ENCODE peak calls at places on chromosomes 13 and 19, in ten cellular contexts. B is foreskin fibroblast; P is effector memory CD4-positive, alpha-beta T cell; A is neural progenitor cell; O is ovary; N is cardiac fibroblast; Q is AG10803; G is tibial nerve; U is neuronal stem cell; K is aorta. J is an unnamed sample.

GRCh38 chr19:45104658-45105384 is 11.8 kb downstream of the PPP1R37 start:
- DNase-seq in G (no peak), Q (no peak), B (no peak), N (no peak), A (no peak), U (no peak), P (no peak), O (no peak), K (no peak), J (peak)

GRCh38 chr19:18417250-18418033 is 1.8 kb upstream of the SSBP4 start:
- DNase-seq in K (peak), G (peak), A (peak), O (peak), B (peak), Q (peak), N (peak), U (peak), P (no peak), J (no peak)

GRCh38 chr13:42355118-42355840 is 83.3 kb downstream of the AKAP11 start:
- DNase-seq in Q (no peak), O (no peak), N (no peak), A (peak), G (no peak), K (no peak), B (no peak), P (peak), U (no peak), J (no peak)

GRCh38 chr13:109922518-109922917 is 136.1 kb upstream of the IRS2 start:
- DNase-seq in U (no peak), G (no peak), B (no peak), K (no peak), Q (no peak), A (no peak), O (no peak), N (peak), P (no peak), J (peak)

GRCh38 chr13:24148414-24149305 is 11.9 kb upstream of the SPATA13 start:
- DNase-seq in U (no peak), N (peak), B (peak), P (no peak), O (no peak), Q (peak), A (no peak), G (no peak), K (no peak), J (peak)

GRCh38 chr13:51435002-51435578 is 17.7 kb downstream of the INTS6 start:
- DNase-seq in N (peak), G (no peak), Q (peak), A (no peak), P (no peak), U (no peak), O (no peak), B (no peak), K (no peak), J (no peak)

GRCh38 chr19:42038675-42039074 is 31.3 kb downstream of the GRIK5 start:
- DNase-seq in U (no peak), K (no peak), P (no peak), A (no peak), N (no peak), G (no peak), Q (peak), O (no peak), B (no peak), J (no peak)

GRCh38 chr19:28705008-28705407 is 507.9 kb downstream of the UQCRFS1 start:
- DNase-seq in P (no peak), G (no peak), A (peak), U (no peak), O (no peak), N (peak), Q (peak), K (no peak), B (peak), J (peak)

GRCh38 chr13:25541434-25542123 is 169.8 kb downstream of the ATP8A2 start:
- DNase-seq in P (no peak), U (no peak), G (no peak), Q (no peak), O (no peak), A (no peak), N (no peak), K (no peak), B (no peak), J (no peak)

GRCh38 chr19:31515931-31516330 is 166.7 kb upstream of the TSHZ3 start:
- DNase-seq in G (no peak), A (no peak), N (peak), O (no peak), B (peak), P (no peak), Q (peak), K (no peak), U (no peak), J (no peak)

GRCh38 chr19:40690050-40690698 is at the start of gene NUMBL:
- DNase-seq in G (no peak), A (no peak), Q (no peak), B (no peak), N (no peak), P (no peak), O (no peak), K (no peak), U (peak), J (no peak)

GRCh38 chr19:40594657-40595077 is 6.5 kb upstream of the LTBP4 start:
- DNase-seq in U (no peak), A (no peak), B (peak), O (no peak), G (no peak), K (no peak), P (no peak), Q (no peak), N (peak), J (peak)

GRCh38 chr13:110065780-110066179 is 241.2 kb downstream of the COL4A1 start:
- DNase-seq in U (no peak), G (no peak), A (no peak), K (no peak), B (no peak), O (no peak), N (no peak), P (no peak), Q (no peak), J (no peak)

GRCh38 chr13:78326608-78327007 is 276.7 kb downstream of the POU4F1 start:
- DNase-seq in K (no peak), N (peak), G (no peak), B (no peak), A (no peak), U (no peak), Q (no peak), P (no peak), O (no peak), J (no peak)

GRCh38 chr13:44311011-44311481 is 62.6 kb upstream of the SERP2 start:
- DNase-seq in A (no peak), O (no peak), P (no peak), N (peak), B (peak), K (no peak), U (no peak), Q (peak), G (no peak), J (peak)

GRCh38 chr13:51823861-51824260 is 19.9 kb upstream of the DHRS12 start:
- DNase-seq in K (no peak), P (no peak), U (no peak), N (peak), A (no peak), G (no peak), O (no peak), B (no peak), Q (no peak), J (no peak)

GRCh38 chr19:41398042-41398403 is 405 bp downstream of the BCKDHA start:
- DNase-seq in U (no peak), B (no peak), P (no peak), K (no peak), G (no peak), Q (peak), A (peak), N (no peak), O (no peak), J (no peak)

GRCh38 chr13:97369269-97369893 is 64.6 kb upstream of the RAP2A start:
- DNase-seq in O (no peak), U (no peak), N (peak), B (no peak), P (no peak), Q (no peak), K (no peak), A (no peak), G (no peak), J (no peak)

GRCh38 chr19:5719274-5719960 is 529 bp downstream of the LONP1 start:
- DNase-seq in N (peak), O (no peak), G (no peak), Q (peak), P (peak), A (peak), U (no peak), K (no peak), B (no peak), J (peak)

GRCh38 chr13:113105032-113105993 is at the start of gene F7:
- DNase-seq in U (no peak), N (peak), B (no peak), Q (peak), O (no peak), P (no peak), G (no peak), K (no peak), A (no peak), J (no peak)

GRCh38 chr13:41188584-41188983 is 5.8 kb downstream of the KBTBD7 start:
- DNase-seq in U (no peak), Q (no peak), K (no peak), N (peak), G (no peak), P (no peak), A (no peak), B (no peak), O (no peak), J (no peak)

GRCh38 chr13:102316732-102317131 is 85.1 kb downstream of the FGF14 start:
- DNase-seq in N (no peak), P (no peak), G (no peak), A (no peak), O (no peak), U (no peak), Q (no peak), B (no peak), K (no peak), J (no peak)

GRCh38 chr13:109750376-109750775 is 36.0 kb downstream of the IRS2 start:
- DNase-seq in A (no peak), B (no peak), U (no peak), N (no peak), G (no peak), O (no peak), Q (no peak), P (no peak), K (no peak), J (no peak)

GRCh38 chr13:40101708-40102359 is 446.4 kb downstream of the COG6 start:
- DNase-seq in O (no peak), G (no peak), Q (no peak), P (no peak), B (no peak), U (no peak), A (no peak), K (no peak), N (no peak), J (peak)

GRCh38 chr19:20103091-20103501 is 25.3 kb downstream of the ZNF90 start:
- DNase-seq in K (no peak), U (no peak), P (no peak), N (no peak), G (no peak), Q (no peak), B (no peak), A (no peak), O (no peak), J (peak)
- H3K4me3 ChIP-seq in K (no peak), U (no peak), P (no peak), N (no peak), G (no peak), Q (no peak), B (no peak), A (no peak), O (no peak), J (no peak)

GRCh38 chr13:50357586-50358118 is 342.4 kb downstream of the KCNRG start:
- DNase-seq in K (no peak), Q (peak), O (peak), P (no peak), B (peak), U (no peak), G (no peak), A (no peak), N (peak), J (peak)
- H3K4me3 ChIP-seq in K (no peak), Q (no peak), O (no peak), P (no peak), B (no peak), U (no peak), G (no peak), A (no peak), N (no peak), J (no peak)

GRCh38 chr19:17406039-17406886 is 833 bp upstream of the BST2 start:
- DNase-seq in G (no peak), N (no peak), P (no peak), K (no peak), A (no peak), O (no peak), B (no peak), Q (peak), U (no peak), J (peak)
- H3K4me3 ChIP-seq in G (peak), N (peak), P (peak), K (no peak), A (no peak), O (peak), B (no peak), Q (no peak), U (no peak), J (no peak)

GRCh38 chr19:2552859-2553258 is 76.9 kb downstream of the GADD45B start:
- DNase-seq in U (no peak), Q (no peak), A (no peak), G (no peak), O (no peak), P (peak), B (no peak), K (peak), N (peak), J (no peak)
- H3K4me3 ChIP-seq in U (no peak), Q (peak), A (no peak), G (no peak), O (peak), P (peak), B (peak), K (no peak), N (peak), J (no peak)

GRCh38 chr19:4577020-4577782 is 17.7 kb upstream of the SEMA6B start:
- DNase-seq in A (no peak), G (no peak), P (no peak), N (peak), B (no peak), U (no peak), Q (peak), K (no peak), O (no peak), J (no peak)
- H3K4me3 ChIP-seq in A (no peak), G (no peak), P (no peak), N (no peak), B (no peak), U (no peak), Q (no peak), K (no peak), O (no peak), J (no peak)

GRCh38 chr13:67078062-67078461 is 152.1 kb downstream of the PCDH9 start:
- DNase-seq in A (no peak), Q (no peak), B (no peak), P (no peak), G (no peak), U (no peak), K (peak), N (no peak), O (no peak), J (no peak)

GRCh38 chr13:67077132-67077531 is 153.0 kb downstream of the PCDH9 start:
- DNase-seq in O (no peak), U (no peak), N (no peak), Q (no peak), A (no peak), P (no peak), B (no peak), G (no peak), K (no peak), J (no peak)

GRCh38 chr13:67071918-67072598 is 158.1 kb downstream of the PCDH9 start:
- DNase-seq in P (no peak), O (no peak), K (no peak), A (no peak), B (no peak), G (no peak), Q (no peak), N (no peak), U (no peak), J (no peak)

GRCh38 chr13:67076378-67076777 is 153.8 kb downstream of the PCDH9 start:
- DNase-seq in N (peak), Q (no peak), P (no peak), O (no peak), B (no peak), K (no peak), G (no peak), A (no peak), U (no peak), J (no peak)

GRCh38 chr13:67075239-67075638 is 154.9 kb downstream of the PCDH9 start:
- DNase-seq in A (no peak), P (no peak), N (peak), G (no peak), U (no peak), O (no peak), K (no peak), B (no peak), Q (no peak), J (peak)
- H3K4me3 ChIP-seq in A (no peak), P (no peak), N (no peak), G (no peak), U (no peak), O (no peak), K (no peak), B (no peak), Q (no peak), J (no peak)

GRCh38 chr13:112055417-112056206 is 11.3 kb upstream of the SOX1 start:
- DNase-seq in A (peak), Q (no peak), K (no peak), G (no peak), U (no peak), B (no peak), P (no peak), O (no peak), N (no peak), J (no peak)
- H3K4me3 ChIP-seq in A (peak), Q (no peak), K (no peak), G (no peak), U (peak), B (no peak), P (no peak), O (no peak), N (no peak), J (no peak)